ENCODE peak calls at places on chromosomes 7 and 10, in six cellular contexts. P, W, B, M, R and T are unnamed samples.
A peak's percentile ranks its signal among the peaks of the same experiment; 100 is the strongest.

GRCh38 chr10:6530211-6530840 is 49.8 kb downstream of the PRKCQ start:
- DNase-seq in W (no peak), B (no peak), M (no peak), P (no peak), R (no peak), T (no peak)

GRCh38 chr7:5375925-5376324 is 47.7 kb downstream of the TNRC18 start:
- DNase-seq in B (no peak), W (no peak), R (no peak), M (no peak), P (no peak), T (no peak)

GRCh38 chr10:34641147-34641912 is 173.8 kb downstream of the PARD3 start:
- DNase-seq in P (no peak), M (no peak), B (no peak), W (no peak), R (no peak), T (no peak)

GRCh38 chr7:131072505-131073091 is 255.1 kb upstream of the MKLN1 start:
- DNase-seq in B (no peak), R (peak; percentile 64), M (peak; percentile 72), P (no peak), W (no peak), T (no peak)

GRCh38 chr10:72309290-72310240 is 35.8 kb downstream of the DDIT4 start:
- DNase-seq in P (no peak), R (no peak), M (no peak), B (no peak), W (no peak), T (no peak)

GRCh38 chr10:66671562-66671961 is 254.3 kb upstream of the LRRTM3 start:
- DNase-seq in P (no peak), B (no peak), M (no peak), R (no peak), W (no peak), T (no peak)

GRCh38 chr7:136405931-136406777 is 429.0 kb upstream of the MTPN start:
- DNase-seq in B (peak; percentile 43), P (peak; percentile 15), M (peak; percentile 77), R (peak; percentile 63), W (peak; percentile 51), T (peak; percentile 65)

GRCh38 chr10:63591600-63592379 is 70.6 kb downstream of the REEP3 start:
- DNase-seq in M (no peak), R (peak; percentile 85), P (no peak), B (no peak), W (no peak), T (no peak)

GRCh38 chr10:22945934-22946673 is 18.3 kb downstream of the ARMC3 start:
- DNase-seq in B (no peak), P (no peak), R (no peak), M (no peak), W (no peak), T (no peak)

GRCh38 chr7:34124765-34125164 is 219.4 kb downstream of the BMPER start:
- DNase-seq in P (no peak), R (no peak), M (no peak), W (no peak), B (no peak), T (no peak)

GRCh38 chr7:123323689-123324088 is 123.9 kb upstream of the SLC13A1 start:
- DNase-seq in B (no peak), R (no peak), M (no peak), P (no peak), W (no peak), T (no peak)

GRCh38 chr7:107955394-107955793 is 47.6 kb downstream of the LAMB1 start:
- DNase-seq in W (no peak), B (no peak), R (no peak), M (no peak), P (no peak), T (no peak)

GRCh38 chr7:151051108-151051507 is 2.8 kb downstream of the ASIC3 start:
- DNase-seq in R (no peak), W (no peak), B (no peak), M (no peak), P (no peak), T (no peak)

GRCh38 chr7:40885503-40885902 is 750.7 kb downstream of the SUGCT start:
- DNase-seq in W (no peak), B (no peak), M (no peak), R (no peak), P (no peak), T (no peak)
- TF ChIP-seq JUND in W (no peak), B (no peak), M (no peak), R (no peak), P (no peak), T (no peak)

DNA sequence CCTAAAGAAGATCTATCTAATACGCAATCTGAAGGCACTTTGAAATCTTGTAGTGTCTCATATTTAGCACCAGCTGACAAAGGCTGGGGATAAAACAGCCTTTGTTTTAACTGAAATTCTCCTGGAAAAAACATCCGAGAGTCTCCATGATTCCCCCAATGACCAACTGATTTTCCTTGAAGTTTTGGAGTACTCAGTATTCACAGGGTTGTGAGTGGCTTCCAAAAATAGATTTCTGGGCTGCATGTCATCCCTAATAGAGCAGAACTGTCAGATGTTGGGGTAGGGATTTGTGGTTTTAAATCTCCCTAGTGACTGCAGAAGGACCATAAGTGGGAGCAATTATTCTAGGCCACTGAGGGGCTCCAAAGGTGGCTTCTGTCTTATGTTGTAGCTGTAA is 206.4 kb downstream of the TAX1BP1 start:
- DNase-seq in W (no peak), P (no peak), M (no peak), B (no peak), R (no peak), T (no peak)
- TF ChIP-seq JUND in W (no peak), P (no peak), M (no peak), B (no peak), R (no peak), T (no peak)

GRCh38 chr10:113854757-113855626 is 531 bp downstream of the NHLRC2 start:
- DNase-seq in P (peak; percentile 31), R (peak; percentile 24), M (peak; percentile 59), B (peak; percentile 23), W (no peak), T (peak; percentile 83)
- TF ChIP-seq JUND in P (no peak), R (no peak), M (no peak), B (no peak), W (no peak), T (no peak)

DNA sequence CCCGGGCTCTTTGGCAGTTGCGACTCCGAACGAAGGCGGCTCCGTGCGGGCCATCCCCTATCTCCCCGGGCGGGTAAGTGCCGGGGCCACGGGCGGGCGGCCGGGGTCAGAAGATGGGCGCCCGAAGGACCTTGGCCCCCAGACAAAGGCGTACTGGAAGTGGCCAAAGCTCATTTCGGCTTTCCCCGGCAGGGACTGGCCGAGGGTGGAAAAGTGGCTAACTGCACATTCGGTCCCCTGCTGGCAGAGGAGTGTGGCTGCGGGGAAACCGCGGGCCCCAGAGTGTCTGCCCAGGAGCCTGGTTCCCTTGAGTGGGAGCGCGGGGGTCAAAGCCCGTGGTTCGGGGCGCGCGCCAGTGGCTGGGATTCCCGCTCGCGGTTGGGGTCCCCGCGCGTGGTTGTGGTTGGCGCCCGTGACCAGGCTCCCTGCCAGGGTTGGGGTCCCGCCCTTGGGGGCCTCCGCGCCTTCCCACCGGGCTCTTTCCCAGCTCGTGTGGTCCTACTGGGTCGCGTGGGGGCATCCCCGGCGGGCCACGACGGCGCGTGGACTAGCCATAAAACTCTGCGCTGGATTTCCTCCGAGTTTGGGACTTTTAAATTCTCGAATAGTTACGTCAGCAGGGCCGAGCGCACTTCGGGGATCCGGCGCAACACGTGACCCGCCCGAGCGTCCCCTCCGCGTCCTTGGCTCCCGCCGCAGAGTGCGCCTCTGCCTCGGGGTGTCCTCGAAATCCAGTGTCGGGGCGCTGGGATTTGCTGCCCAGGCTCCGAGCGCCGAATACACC is 124.4 kb downstream of the TACC2 start:
- DNase-seq in P (peak; percentile 49), M (no peak), B (peak; percentile 78), W (no peak), R (peak; percentile 79), T (peak; percentile 94)
- TF ChIP-seq JUND in P (no peak), M (no peak), B (peak; percentile 66), W (peak; percentile 47), R (no peak), T (no peak)

GRCh38 chr7:87220026-87220733 is 648 bp upstream of the TMEM243 start:
- DNase-seq in B (peak; percentile 50), P (peak; percentile 61), W (peak; percentile 25), R (peak; percentile 89), M (peak; percentile 61), T (peak; percentile 97)

GRCh38 chr7:87217983-87218653 is 1.4 kb downstream of the TMEM243 start:
- DNase-seq in B (no peak), R (no peak), P (no peak), W (no peak), M (no peak), T (no peak)

GRCh38 chr7:87219545-87220025 is at the start of gene TMEM243:
- DNase-seq in R (peak; percentile 72), B (peak; percentile 31), M (peak; percentile 73), W (no peak), P (no peak), T (peak; percentile 88)

GRCh38 chr7:87218941-87219544 is 489 bp downstream of the TMEM243 start:
- DNase-seq in R (peak; percentile 57), P (no peak), W (peak; percentile 25), M (peak; percentile 44), B (peak; percentile 28), T (peak; percentile 60)

DNA sequence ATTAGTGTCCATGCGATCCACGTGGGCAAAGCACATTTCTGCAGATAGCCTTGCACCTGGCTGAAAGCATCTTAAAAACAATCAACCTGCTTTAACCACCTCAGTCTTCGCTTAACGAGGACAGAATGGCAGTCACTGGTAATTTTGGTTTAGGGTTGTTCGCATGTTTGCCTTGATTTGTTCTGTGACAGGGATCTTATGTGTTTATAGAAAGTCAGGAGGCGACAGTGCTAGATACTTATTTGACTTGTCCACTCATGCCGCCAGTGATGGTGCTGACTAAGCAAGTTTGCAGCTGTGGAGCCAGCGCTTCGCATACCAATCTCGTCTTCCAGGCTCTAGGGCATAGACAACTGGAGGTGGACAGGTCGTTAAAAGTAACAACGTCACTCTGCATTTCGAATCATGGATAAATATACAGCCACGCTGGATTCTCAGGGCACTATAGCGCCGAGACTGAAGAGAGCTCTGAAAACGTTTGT is 1.2 kb upstream of the TMEM243 start:
- DNase-seq in M (peak; percentile 47), B (no peak), P (no peak), R (peak; percentile 52), W (no peak), T (peak; percentile 42)
- TF ChIP-seq JUND in M (no peak), B (no peak), P (no peak), R (no peak), W (no peak), T (no peak)

DNA sequence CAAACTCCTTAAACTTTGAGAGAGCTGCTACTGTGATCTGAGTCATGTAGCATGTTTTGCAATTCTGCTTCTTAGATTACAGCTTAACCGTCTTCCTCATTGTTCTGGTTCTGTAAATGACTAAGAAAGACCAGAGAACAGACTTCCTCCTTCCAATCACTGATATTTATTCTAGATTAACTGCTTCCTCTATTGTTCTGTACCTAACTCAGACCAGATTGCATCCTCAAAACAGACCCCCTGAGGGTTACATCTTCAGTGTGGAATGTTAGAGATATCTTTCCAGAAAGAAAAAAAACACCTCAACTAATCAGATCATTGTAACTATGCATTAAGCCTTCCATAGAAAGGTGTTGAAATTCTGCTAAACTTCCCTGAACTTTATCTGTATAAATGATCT is 5.7 kb upstream of the PIP start:
- DNase-seq in W (no peak), R (peak; percentile 93), B (no peak), M (no peak), P (no peak), T (no peak)
- TF ChIP-seq JUND in W (no peak), R (no peak), B (no peak), M (no peak), P (no peak), T (no peak)

GRCh38 chr7:85160223-85160622 is 26.6 kb downstream of the SEMA3D start:
- DNase-seq in W (no peak), P (no peak), B (no peak), R (no peak), M (no peak), T (no peak)
- TF ChIP-seq JUND in W (no peak), P (no peak), B (no peak), R (no peak), M (no peak), T (no peak)

GRCh38 chr7:23299770-23300300 is 696 bp downstream of the MALSU1 start:
- DNase-seq in R (no peak), P (no peak), B (peak; percentile 10), W (no peak), M (no peak), T (peak; percentile 56)
- TF ChIP-seq JUND in R (no peak), P (no peak), B (no peak), W (no peak), M (no peak), T (no peak)